ENCODE peak calls at places on chromosomes 6 and 20, in six cellular contexts. Q is thyroid gland, H is A549, F is adrenal gland, D is NB4, V is ovary. A is an unnamed sample.

GRCh38 chr6:125781307-125781868 is 9.4 kb upstream of the NCOA7 start:
- DNase-seq in Q (peak; percentile 42), H (peak; percentile 34), F (peak; percentile 39), D (no peak), V (no peak), A (no peak)

GRCh38 chr20:36135159-36135558 is 19.4 kb upstream of the EPB41L1 start:
- DNase-seq in Q (no peak), H (no peak), F (no peak), D (no peak), V (no peak), A (no peak)

GRCh38 chr20:57663681-57664451 is 43.6 kb upstream of the ZBP1 start:
- DNase-seq in Q (no peak), H (no peak), F (peak; percentile 5), D (no peak), V (peak; percentile 30), A (no peak)

GRCh38 chr6:105539879-105540278 is 137.0 kb upstream of the PREP start:
- DNase-seq in Q (no peak), H (no peak), F (no peak), D (no peak), V (no peak), A (no peak)

GRCh38 chr6:161074496-161075140 is 83.0 kb downstream of the MAP3K4 start:
- DNase-seq in Q (no peak), H (no peak), F (no peak), D (no peak), V (no peak), A (no peak)

GRCh38 chr6:77457720-77458349 is 5.5 kb downstream of the HTR1B start:
- DNase-seq in Q (peak; percentile 60), H (peak; percentile 78), F (peak; percentile 80), D (peak; percentile 65), V (peak; percentile 59), A (peak; percentile 53)

GRCh38 chr6:92945799-92946198 is 473.6 kb downstream of the EPHA7 start:
- DNase-seq in Q (no peak), H (no peak), F (no peak), D (no peak), V (no peak), A (no peak)

GRCh38 chr6:46521464-46521971 is 30.3 kb upstream of the RCAN2 start:
- DNase-seq in Q (no peak), H (no peak), F (no peak), D (no peak), V (no peak), A (no peak)

GRCh38 chr6:116697475-116697874 is 16.5 kb downstream of the KPNA5 start:
- DNase-seq in Q (no peak), H (no peak), F (no peak), D (peak; percentile 22), V (no peak), A (no peak)

GRCh38 chr6:43970913-43971775 is 156.1 kb downstream of the MRPL14 start:
- DNase-seq in Q (peak; percentile 97), H (no peak), F (no peak), D (no peak), V (no peak), A (no peak)
- TF ChIP-seq POLR2A in Q (no peak), H (no peak), F (no peak), D (no peak), V (no peak), A (no peak)

GRCh38 chr6:7589949-7590917 is at the start of gene SNRNP48:
- DNase-seq in Q (peak; percentile 98), H (peak; percentile 85), F (peak; percentile 96), D (peak; percentile 97), V (peak; percentile 97), A (peak; percentile 70)
- TF ChIP-seq POLR2A in Q (peak; percentile 86), H (peak; percentile 82), F (peak; percentile 48), D (peak; percentile 89), V (peak; percentile 40), A (peak; percentile 94)

GRCh38 chr6:1609662-1610496 is at the start of gene FOXC1:
- DNase-seq in Q (peak; percentile 79), H (peak; percentile 86), F (peak; percentile 92), D (peak; percentile 89), V (peak; percentile 92), A (peak; percentile 100)
- TF ChIP-seq POLR2A in Q (peak; percentile 58), H (peak; percentile 55), F (peak; percentile 5), D (peak; percentile 29), V (no peak), A (peak; percentile 20)

GRCh38 chr20:31897541-31897940 is 27.1 kb downstream of the TTLL9 start:
- DNase-seq in Q (no peak), H (no peak), F (no peak), D (no peak), V (no peak), A (no peak)

GRCh38 chr20:31896049-31896448 is 25.6 kb downstream of the TTLL9 start:
- DNase-seq in Q (no peak), H (no peak), F (no peak), D (no peak), V (no peak), A (no peak)

GRCh38 chr20:31890646-31891045 is 20.2 kb downstream of the TTLL9 start:
- DNase-seq in Q (no peak), H (no peak), F (no peak), D (no peak), V (no peak), A (no peak)

GRCh38 chr20:31894980-31895675 is 24.7 kb downstream of the TTLL9 start:
- DNase-seq in Q (peak; percentile 69), H (peak; percentile 58), F (peak; percentile 85), D (peak; percentile 95), V (no peak), A (peak; percentile 68)
- TF ChIP-seq POLR2A in Q (no peak), H (no peak), F (no peak), D (no peak), V (no peak), A (no peak)

GRCh38 chr6:17313971-17314370 is 32.8 kb downstream of the RBM24 start:
- DNase-seq in Q (no peak), H (no peak), F (no peak), D (no peak), V (no peak), A (no peak)

GRCh38 chr6:17315262-17315661 is 34.1 kb downstream of the RBM24 start:
- DNase-seq in Q (no peak), H (no peak), F (no peak), D (no peak), V (no peak), A (no peak)

DNA sequence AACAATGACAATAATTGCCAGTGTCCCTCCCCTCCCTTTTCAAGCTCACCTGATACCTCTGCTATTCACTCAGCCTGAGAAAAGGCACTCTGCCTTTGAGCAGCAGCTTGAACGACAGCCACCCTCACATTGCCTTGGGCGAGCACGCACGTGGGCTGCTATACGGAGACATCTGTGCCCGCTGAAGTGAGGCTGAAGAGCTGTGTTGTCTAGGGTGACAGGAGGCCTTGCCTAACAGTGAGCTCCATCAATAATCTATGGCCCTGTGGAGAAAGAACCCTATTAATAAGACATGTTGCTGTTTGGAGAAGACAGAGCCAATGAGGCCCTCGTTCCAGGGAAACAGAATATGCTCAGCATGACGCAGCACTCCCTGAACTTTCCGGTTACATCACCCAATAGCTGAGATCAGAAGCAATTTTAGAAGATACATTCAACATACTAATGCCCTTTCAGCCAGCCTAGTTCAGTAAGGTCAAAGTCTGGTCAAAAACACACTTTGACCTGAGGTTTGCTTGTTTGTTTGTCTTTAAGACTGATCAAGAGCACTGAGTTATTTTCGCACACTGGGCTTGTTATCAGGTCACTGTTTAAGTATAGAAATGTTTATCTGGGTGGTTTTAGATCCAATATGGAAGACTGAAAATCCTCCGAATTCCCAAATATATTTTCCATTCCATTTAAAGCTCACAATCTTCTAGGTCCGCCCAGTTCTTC is 30.6 kb downstream of the RBM24 start:
- DNase-seq in Q (peak; percentile 7), H (peak; percentile 87), F (no peak), D (no peak), V (no peak), A (no peak)
- TF ChIP-seq POLR2A in Q (no peak), H (no peak), F (no peak), D (no peak), V (no peak), A (no peak)

DNA sequence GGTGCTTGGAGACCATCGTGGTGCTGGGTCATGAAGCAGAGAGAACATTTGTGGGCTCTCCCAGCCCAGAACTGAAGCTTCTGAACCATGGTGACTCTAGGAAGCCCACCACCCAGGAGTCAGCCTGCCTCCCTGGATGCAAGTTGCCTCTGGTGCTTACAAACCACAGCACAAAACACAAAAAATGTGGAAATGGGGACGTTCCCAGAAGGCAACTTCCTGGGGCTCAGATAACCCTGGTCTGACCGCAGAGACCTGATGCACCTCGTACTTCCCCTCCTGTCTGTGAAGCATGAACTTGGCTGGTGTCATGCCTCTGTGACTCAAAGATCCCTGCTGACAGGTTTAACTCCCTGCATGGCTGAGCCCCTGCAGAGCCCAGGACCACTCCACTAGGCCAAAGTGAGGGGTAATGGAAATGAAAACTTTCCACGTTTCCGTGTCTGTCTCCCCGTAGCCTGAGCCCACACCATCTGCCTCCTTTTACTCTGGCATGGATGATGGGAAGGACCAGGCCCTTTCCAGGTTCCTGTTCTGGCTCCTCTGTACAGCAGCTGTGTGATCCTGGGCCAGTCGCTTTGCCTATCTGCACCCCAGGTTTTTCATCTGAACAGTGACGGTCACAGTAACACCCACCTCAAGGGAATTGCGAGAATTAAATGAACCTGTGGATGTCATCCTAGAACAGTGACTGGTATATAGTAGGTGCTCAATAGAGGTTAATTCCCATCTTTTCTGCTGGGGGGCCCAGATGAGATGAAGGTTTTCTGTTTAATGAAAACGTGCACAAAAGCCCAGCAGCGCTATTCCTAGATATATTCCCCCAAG is 57.7 kb downstream of the PPP1R16B start:
- DNase-seq in Q (no peak), H (no peak), F (no peak), D (peak; percentile 77), V (no peak), A (no peak)
- TF ChIP-seq POLR2A in Q (no peak), H (no peak), F (no peak), D (no peak), V (no peak), A (no peak)

DNA sequence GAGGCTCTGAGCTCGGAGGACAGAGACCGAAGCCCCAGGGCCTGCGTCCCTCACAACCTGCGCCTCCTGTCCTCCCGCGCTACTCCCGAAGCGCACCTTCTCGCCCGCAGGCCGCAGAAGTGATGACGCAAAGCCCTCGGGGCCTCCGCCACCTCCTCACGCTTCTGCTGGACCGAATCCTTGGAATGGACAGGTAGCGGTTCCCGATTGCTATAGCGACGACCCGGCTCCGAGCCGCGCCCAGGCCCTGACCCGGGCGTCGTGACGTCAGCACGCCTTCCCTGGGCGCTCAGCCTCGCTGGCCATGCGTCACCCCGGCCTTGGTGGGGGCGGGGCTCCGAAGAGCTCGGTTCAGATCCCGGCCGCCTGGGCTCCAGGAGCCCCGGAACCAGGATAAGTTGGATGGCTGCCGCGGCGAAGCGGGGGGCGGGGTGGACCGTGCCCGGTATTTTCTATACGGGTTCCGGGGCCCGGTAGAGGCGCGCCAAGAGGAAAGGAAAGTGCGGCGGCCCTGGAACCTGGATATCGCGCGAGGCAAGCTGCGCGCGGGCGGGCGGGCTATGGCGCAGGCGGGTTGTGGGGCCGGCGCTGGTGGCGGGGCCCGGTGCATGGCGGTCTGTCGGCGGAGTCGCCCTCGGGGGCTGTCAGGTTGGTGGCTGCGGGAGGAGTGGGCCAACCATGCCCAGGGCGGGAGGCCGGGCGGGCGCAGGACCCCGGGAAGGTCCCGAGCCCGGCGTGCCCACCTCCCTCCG is at the start of gene ZNF76:
- DNase-seq in Q (peak; percentile 99), H (peak; percentile 96), F (peak; percentile 99), D (peak; percentile 97), V (peak; percentile 99), A (peak; percentile 95)
- TF ChIP-seq POLR2A in Q (peak; percentile 77), H (peak; percentile 62), F (peak; percentile 71), D (peak; percentile 27), V (peak; percentile 86), A (peak; percentile 55)

A was measured in H54.